ENCODE peak calls at places on chromosomes 4 and X, in eight cellular contexts. W is EL, D is coronary artery, R is globus pallidus, G is nephron progenitor cell, U is C1 segment of cervical spinal cord, T is iris pigment epithelial cell, Z is RCC 7860. X is an unnamed sample.

GRCh38 chrX:69618803-69619202 is 2.9 kb downstream of the EDA start:
- DNase-seq in Z (no peak), R (peak), W (peak), G (peak), D (no peak), U (no peak), T (peak), X (no peak)

GRCh38 chrX:12480956-12481355 is 310.3 kb upstream of the PRPS2 start:
- DNase-seq in W (no peak), T (no peak), Z (no peak), R (no peak), G (no peak), U (no peak), D (no peak), X (no peak)

GRCh38 chr4:89981789-89982334 is 87.2 kb downstream of the MMRN1 start:
- DNase-seq in G (no peak), Z (no peak), T (no peak), R (no peak), W (no peak), D (no peak), U (no peak), X (no peak)

GRCh38 chr4:185395255-185395955 is at the start of gene LRP2BP:
- DNase-seq in Z (no peak), R (peak), D (no peak), G (no peak), U (no peak), T (no peak), W (peak), X (no peak)

GRCh38 chr4:13171292-13172057 is 312.7 kb downstream of the RAB28 start:
- DNase-seq in T (no peak), U (no peak), G (no peak), Z (no peak), R (no peak), D (no peak), W (no peak), X (no peak)

GRCh38 chr4:26860922-26861433 is 337 bp downstream of the STIM2 start:
- DNase-seq in Z (no peak), T (peak), U (peak), W (peak), D (peak), R (no peak), G (peak), X (peak)

GRCh38 chr4:78002260-78002659 is 54.9 kb upstream of the FRAS1 start:
- DNase-seq in G (no peak), Z (peak), D (no peak), W (peak), R (no peak), U (no peak), T (peak), X (no peak)

GRCh38 chr4:90572996-90573395 is 445.8 kb downstream of the CCSER1 start:
- DNase-seq in R (no peak), Z (no peak), T (no peak), G (no peak), W (no peak), U (no peak), D (no peak), X (peak)

GRCh38 chr4:142091691-142092182 is 455.4 kb downstream of the IL15 start:
- DNase-seq in G (no peak), D (peak), Z (peak), U (no peak), R (no peak), W (peak), T (peak), X (no peak)

X was measured in glutamatergic neuron.